ENCODE peak calls at places on chromosome 12, in seven cellular contexts. X is Peyer's patch, F is lower leg skin, S is HCT116, G is AG10803, O is NB4, P is mesendoderm. H is an unnamed sample.
A peak's percentile ranks its signal among the peaks of the same experiment; 100 is the strongest.

GRCh38 chr12:57722716-57723629 is 15.6 kb downstream of the AGAP2 start:
- DNase-seq in X (peak; percentile 44), S (no peak), G (no peak), F (no peak), O (no peak), P (no peak), H (no peak)

GRCh38 chr12:49346659-49347306 is at the start of gene DNAJC22:
- DNase-seq in F (no peak), P (peak; percentile 61), X (no peak), O (peak; percentile 62), S (no peak), G (no peak), H (peak; percentile 39)

GRCh38 chr12:55720894-55721444 is 776 bp downstream of the RDH5 start:
- DNase-seq in G (peak; percentile 97), F (no peak), O (peak; percentile 93), S (peak; percentile 66), X (peak; percentile 81), P (no peak), H (peak; percentile 76)

GRCh38 chr12:113299619-113300237 is 35.2 kb downstream of the SLC8B1 start:
- DNase-seq in F (peak; percentile 51), O (peak; percentile 69), S (peak; percentile 79), X (peak; percentile 55), P (peak; percentile 96), G (peak; percentile 84), H (peak; percentile 26)

GRCh38 chr12:59695379-59695778 is 99.5 kb downstream of the SLC16A7 start:
- DNase-seq in G (peak; percentile 54), S (no peak), X (no peak), O (no peak), F (no peak), P (no peak), H (no peak)

GRCh38 chr12:46244273-46244672 is 24.6 kb downstream of the SLC38A1 start:
- DNase-seq in O (no peak), X (no peak), S (no peak), G (no peak), F (no peak), P (peak; percentile 27), H (no peak)

GRCh38 chr12:122096591-122097149 is 18.1 kb downstream of the MLXIP start:
- DNase-seq in G (peak; percentile 79), X (peak; percentile 48), F (no peak), O (no peak), S (no peak), P (no peak), H (no peak)

GRCh38 chr12:122994781-122995502 is 14.5 kb downstream of the ARL6IP4 start:
- DNase-seq in F (no peak), O (no peak), X (no peak), P (no peak), G (no peak), S (no peak), H (no peak)

GRCh38 chr12:49057888-49058287 is 2.7 kb downstream of the KMT2D start:
- DNase-seq in O (peak; percentile 47), X (no peak), F (no peak), P (no peak), G (no peak), S (no peak), H (no peak)

GRCh38 chr12:81255456-81255855 is 177.6 kb downstream of the ACSS3 start:
- DNase-seq in P (no peak), X (no peak), F (no peak), O (no peak), S (no peak), G (no peak), H (no peak)

GRCh38 chr12:113220593-113221180 is 577 bp upstream of the TPCN1 start:
- DNase-seq in F (no peak), P (no peak), X (no peak), S (no peak), O (peak; percentile 57), G (no peak), H (no peak)

GRCh38 chr12:10276774-10277173 is 30.9 kb upstream of the KLRD1 start:
- DNase-seq in G (no peak), F (no peak), S (no peak), O (no peak), X (no peak), P (no peak), H (no peak)

DNA sequence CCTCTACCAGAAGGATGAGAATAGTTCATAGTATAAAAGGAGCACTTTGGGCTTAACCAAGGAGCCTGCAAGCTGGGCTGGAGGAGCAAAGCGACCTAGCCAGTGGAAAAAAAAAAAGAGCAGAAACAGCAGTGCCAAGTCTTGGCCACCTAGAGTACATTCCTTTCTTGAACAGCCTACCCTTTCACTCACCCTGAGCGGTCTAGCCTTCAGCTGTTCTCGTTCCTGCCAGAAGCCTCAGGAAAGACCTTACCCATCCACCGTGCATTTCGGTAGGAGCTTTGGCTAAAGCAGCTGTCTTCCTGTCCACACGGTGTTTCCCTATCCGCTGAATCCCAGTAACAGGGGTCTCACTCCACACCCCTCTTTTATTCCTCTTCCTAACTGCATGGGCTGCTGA is 88.7 kb upstream of the METAP2 start:
- DNase-seq in X (no peak), P (peak; percentile 11), O (no peak), G (peak; percentile 71), S (no peak), F (no peak), H (no peak)
- H3K4me3 ChIP-seq in X (no peak overlapping the region), P (no peak overlapping the region), O (no peak overlapping the region), G (peak overlapping the region; percentile 51), S (no peak overlapping the region), F (no peak overlapping the region), H (no peak overlapping the region)

GRCh38 chr12:68495666-68496065 is 115.0 kb upstream of the RAP1B start:
- DNase-seq in G (peak; percentile 68), X (no peak), S (no peak), O (no peak), P (no peak), F (no peak), H (no peak)

GRCh38 chr12:68499616-68500015 is 111.1 kb upstream of the RAP1B start:
- DNase-seq in X (no peak), O (no peak), F (no peak), S (no peak), P (no peak), G (peak; percentile 35), H (no peak)

GRCh38 chr12:68497702-68498101 is 113.0 kb upstream of the RAP1B start:
- DNase-seq in S (peak; percentile 23), P (no peak), O (peak; percentile 65), X (no peak), F (no peak), G (peak; percentile 100), H (no peak)

GRCh38 chr12:68498736-68499135 is 112.0 kb upstream of the RAP1B start:
- DNase-seq in P (peak; percentile 23), O (no peak), S (no peak), F (no peak), X (no peak), G (no peak), H (no peak)

DNA sequence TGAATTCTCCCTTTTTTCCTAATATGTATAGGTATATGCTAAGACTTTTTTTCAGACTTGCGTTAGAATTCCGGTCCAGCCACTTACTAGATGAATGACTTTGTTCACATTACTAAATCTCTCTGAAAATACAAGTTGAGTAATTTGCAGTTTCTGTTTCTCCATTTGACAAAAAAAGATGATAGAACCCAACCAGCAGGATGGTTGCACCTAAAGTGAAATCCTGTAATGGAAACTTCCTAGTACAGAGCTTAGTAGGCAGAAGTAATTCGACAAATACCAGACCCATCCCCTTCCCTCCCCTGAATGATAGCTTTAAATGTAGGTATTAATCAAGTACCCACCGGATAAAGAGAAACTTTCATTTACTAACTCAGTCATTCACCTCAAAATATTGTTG is 113.6 kb upstream of the RAP1B start:
- DNase-seq in P (no peak), S (no peak), X (no peak), O (no peak), G (no peak), F (no peak), H (no peak)
- H3K4me3 ChIP-seq in P (no peak overlapping the region), S (peak overlapping the region; percentile 3), X (no peak overlapping the region), O (no peak overlapping the region), G (no peak overlapping the region), F (no peak overlapping the region), H (no peak overlapping the region)

GRCh38 chr12:102601621-102602020 is 121.3 kb upstream of the IGF1 start:
- DNase-seq in G (no peak), P (no peak), X (no peak), F (no peak), O (no peak), S (no peak), H (peak; percentile 16)

GRCh38 chr12:102602549-102602948 is 122.2 kb upstream of the IGF1 start:
- DNase-seq in O (no peak), F (no peak), P (no peak), G (no peak), S (no peak), X (no peak), H (no peak)

DNA sequence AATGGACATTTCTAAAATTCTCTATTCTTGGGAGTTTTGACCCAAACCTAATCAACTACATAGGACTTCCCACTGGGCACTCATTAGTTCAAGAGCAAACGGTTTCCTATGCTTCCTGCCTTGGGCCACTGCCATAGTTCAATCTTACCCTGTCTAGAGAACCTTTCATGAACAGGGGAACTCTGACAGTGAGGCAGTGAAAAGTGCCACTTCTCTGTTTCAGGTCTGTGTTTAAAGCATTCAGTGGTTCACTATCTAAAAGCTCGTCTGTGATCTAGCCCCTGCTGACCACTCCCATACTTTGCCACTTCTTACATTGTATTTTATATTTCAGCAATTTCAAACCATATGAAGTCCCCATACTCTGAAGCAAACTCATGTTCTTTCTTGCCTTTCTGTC is 122.7 kb upstream of the IGF1 start:
- DNase-seq in X (no peak), O (no peak), F (no peak), G (no peak), P (no peak), S (no peak), H (no peak)
- H3K4me3 ChIP-seq in X (no peak overlapping the region), O (no peak overlapping the region), F (no peak overlapping the region), G (no peak overlapping the region), P (no peak overlapping the region), S (no peak overlapping the region), H (no peak overlapping the region)

GRCh38 chr12:6946033-6946919 is 2.5 kb downstream of the C12orf57 start:
- DNase-seq in X (peak; percentile 95), P (peak; percentile 99), S (peak; percentile 96), O (no peak), G (no peak), F (no peak), H (peak; percentile 97)

GRCh38 chr12:6949063-6949594 is 2.0 kb upstream of the PTPN6 start:
- DNase-seq in O (no peak), G (no peak), F (no peak), S (no peak), P (no peak), X (peak; percentile 54), H (no peak)

GRCh38 chr12:6947615-6948014 is 3.5 kb upstream of the PTPN6 start:
- DNase-seq in F (no peak), P (no peak), O (no peak), S (no peak), X (no peak), G (no peak), H (no peak)

GRCh38 chr12:6945613-6946012 is 1.8 kb downstream of the C12orf57 start:
- DNase-seq in F (no peak), P (peak; percentile 42), O (no peak), X (no peak), G (no peak), S (no peak), H (no peak)

DNA sequence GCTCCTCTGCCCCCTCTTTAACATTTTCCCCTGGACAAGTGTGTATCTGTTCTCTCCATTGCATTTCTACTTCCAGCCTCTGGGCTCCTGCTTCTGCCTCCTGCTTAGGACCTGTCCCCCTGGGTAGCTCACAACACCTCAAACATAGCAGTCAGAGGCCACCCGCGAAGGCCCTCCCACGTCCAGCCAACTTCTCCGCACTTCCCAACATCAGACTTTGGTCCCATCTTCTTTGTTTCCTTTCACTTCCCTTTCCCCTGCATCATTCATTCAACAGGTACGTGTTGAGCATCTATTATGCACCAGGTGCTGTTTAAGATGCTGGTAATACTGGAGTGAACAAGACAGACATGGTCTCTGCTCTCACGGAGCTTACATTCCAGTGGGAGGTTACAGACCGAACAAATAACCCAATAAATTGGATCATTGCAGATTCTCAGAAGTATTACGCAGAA is 3.1 kb downstream of the C12orf57 start:
- DNase-seq in S (no peak), F (no peak), O (no peak), X (no peak), P (peak; percentile 25), G (no peak), H (no peak)
- H3K4me3 ChIP-seq in S (peak overlapping the region; percentile 71), F (no peak overlapping the region), O (no peak overlapping the region), X (peak overlapping the region; percentile 67), P (peak overlapping the region; percentile 49), G (no peak overlapping the region), H (peak overlapping the region; percentile 52)